ENCODE peak calls at places on chromosomes 12 and 14, in seven cellular contexts. T is mesenchymal stem cell, L is heart right ventricle, M is adipocyte, P is sigmoid colon, U is cardiac muscle cell, E is breast epithelium. A is an unnamed sample. For H3K36me3 and H3K4me1, the result is how much of the 10 kb centered on the place peaks cover.

GRCh38 chr12:67019070-67019469 is 250.1 kb upstream of the CAND1 start:
- DNase-seq in P (no peak), L (no peak), U (no peak), T (no peak), E (no peak), M (no peak), A (no peak)

GRCh38 chr12:111453071-111453989 is 47.6 kb downstream of the SH2B3 start:
- DNase-seq in P (peak), L (no peak), M (no peak), U (no peak), T (no peak), E (peak), A (no peak)

GRCh38 chr14:102479107-102479506 is 30.5 kb downstream of the ANKRD9 start:
- DNase-seq in U (no peak), M (no peak), P (peak), L (no peak), E (no peak), T (no peak), A (no peak)

GRCh38 chr12:72074956-72075355 is 136.3 kb downstream of the TPH2 start:
- DNase-seq in U (no peak), P (no peak), L (no peak), E (no peak), T (no peak), M (no peak), A (no peak)

GRCh38 chr12:74321381-74321780 is 216.3 kb upstream of the ATXN7L3B start:
- DNase-seq in T (no peak), M (no peak), E (no peak), P (no peak), U (no peak), L (no peak), A (no peak)

GRCh38 chr14:54291491-54292191 is 105.2 kb upstream of the CDKN3 start:
- DNase-seq in E (no peak), T (peak), L (peak), M (no peak), P (no peak), U (peak), A (no peak)

GRCh38 chr12:90122716-90123115 is 414.1 kb upstream of the ATP2B1 start:
- DNase-seq in E (no peak), L (no peak), M (no peak), P (no peak), T (no peak), U (no peak), A (no peak)

GRCh38 chr14:96637521-96637920 is 135.3 kb downstream of the PAPOLA start:
- DNase-seq in L (no peak), T (no peak), M (no peak), U (no peak), E (peak), P (no peak), A (no peak)

GRCh38 chr12:119082496-119082895 is 96.2 kb upstream of the HSPB8 start:
- DNase-seq in M (no peak), P (no peak), E (no peak), T (no peak), U (peak), L (peak), A (no peak)

GRCh38 chr12:51449569-51450246 is 25.1 kb downstream of the SLC4A8 start:
- DNase-seq in P (no peak), M (peak), E (no peak), U (no peak), T (no peak), L (no peak), A (no peak)

GRCh38 chr14:74980746-74981661 is 21.7 kb upstream of the EIF2B2 start:
- DNase-seq in E (no peak), L (no peak), P (no peak), M (peak), T (peak), U (peak), A (peak)

GRCh38 chr14:65627315-65627714 is 214.8 kb downstream of the FUT8 start:
- DNase-seq in M (no peak), P (no peak), E (no peak), U (peak), L (no peak), T (no peak), A (no peak)

GRCh38 chr14:66401447-66402095 is 84.6 kb upstream of the CCDC196 start:
- DNase-seq in P (no peak), L (no peak), E (no peak), M (peak), T (no peak), U (no peak), A (no peak)

GRCh38 chr14:106802413-106803364 is 1276.3 kb downstream of the TMEM121 start:
- DNase-seq in E (no peak), T (no peak), P (no peak), M (no peak), L (no peak), U (no peak), A (no peak)

GRCh38 chr14:63204407-63205280 is at the start of gene RHOJ:
- DNase-seq in M (peak), L (peak), P (peak), E (peak), T (no peak), U (peak), A (peak)

GRCh38 chr12:69239922-69240624 is 704 bp downstream of the CPSF6 start:
- DNase-seq in E (peak), P (peak), M (peak), U (peak), T (peak), L (peak), A (peak)

GRCh38 chr12:27333311-27334009 is 824 bp downstream of the BMAL2 start:
- DNase-seq in T (peak), U (peak), E (no peak), L (peak), P (peak), M (peak), A (peak)

GRCh38 chr12:106107566-106107965 is 31.2 kb downstream of the NUAK1 start:
- DNase-seq in E (no peak), M (peak), T (peak), L (no peak), U (no peak), P (peak), A (no peak)

GRCh38 chr14:84084056-84084590 is 1445.8 kb upstream of the FLRT2 start:
- DNase-seq in U (no peak), L (no peak), M (peak), P (no peak), T (no peak), E (no peak), A (no peak)

GRCh38 chr14:53955671-53956426 is 776 bp downstream of the BMP4 start:
- DNase-seq in P (peak), M (peak), U (peak), L (peak), T (peak), E (peak), A (peak)

GRCh38 chr12:69471667-69472385 is 1.6 kb downstream of the FRS2 start:
- DNase-seq in E (no peak), P (no peak), L (no peak), T (peak), U (no peak), M (no peak), A (no peak)

GRCh38 chr14:32018391-32019092 is 58.6 kb upstream of the ARHGAP5 start:
- DNase-seq in T (no peak), U (no peak), P (no peak), E (no peak), L (no peak), M (no peak), A (no peak)

GRCh38 chr12:119808441-119808840 is 68.7 kb downstream of the CIT start:
- DNase-seq in M (no peak), P (no peak), T (no peak), L (no peak), U (no peak), E (no peak), A (no peak)

GRCh38 chr12:21296751-21297406 is 37.8 kb downstream of the SLCO1A2 start:
- DNase-seq in U (peak), M (peak), P (no peak), T (peak), L (no peak), E (no peak), A (no peak)

GRCh38 chr12:97685360-97685759 is 222.8 kb downstream of the RMST start:
- DNase-seq in U (no peak), L (no peak), T (no peak), M (no peak), P (no peak), E (no peak), A (no peak)
- H3K36me3 ChIP-seq in U (under half), L (under half), T (under half), M (under half), P (under half), E (under half), A (under half)

DNA sequence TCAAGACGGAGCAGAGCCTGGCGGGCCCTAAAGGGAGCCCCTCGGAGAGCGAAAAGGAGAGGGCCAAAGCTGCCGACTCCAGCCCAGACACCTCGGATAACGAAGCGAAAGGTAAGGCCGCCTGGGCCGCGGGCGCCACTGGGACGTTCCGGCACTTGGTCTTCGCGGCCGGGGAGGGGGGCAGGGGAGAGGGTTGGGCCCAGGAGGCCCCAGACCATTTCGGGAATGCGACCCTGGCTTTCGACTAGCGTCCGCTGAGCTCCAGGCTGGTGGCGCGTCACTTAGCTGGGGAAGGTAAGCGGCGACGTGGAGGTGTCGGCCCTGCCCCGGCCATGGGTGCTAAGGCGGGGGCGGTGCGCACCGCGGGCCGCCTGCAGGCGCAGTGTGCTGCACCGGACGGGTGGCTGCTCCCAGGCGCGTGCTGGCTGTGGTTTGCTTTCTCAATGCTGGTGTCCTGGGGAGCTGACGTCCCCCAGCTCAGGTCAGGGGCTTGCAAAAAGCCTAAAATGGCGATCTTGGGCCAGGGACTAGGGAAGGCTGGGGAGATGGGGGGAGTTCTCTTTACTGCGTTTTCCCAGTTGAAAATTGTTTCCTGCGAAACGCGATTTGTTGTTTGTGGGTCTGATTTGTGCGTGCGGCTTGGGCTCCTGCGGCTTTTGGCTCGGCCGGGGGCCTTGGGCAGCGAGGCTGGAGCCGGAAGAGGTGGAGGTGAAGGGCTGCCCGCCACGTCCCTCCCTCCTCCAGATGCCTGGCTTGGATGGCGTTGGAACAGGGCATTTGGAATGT is 1.1 kb downstream of the HOXC10 start:
- DNase-seq in M (no peak), E (no peak), U (no peak), T (no peak), L (no peak), P (no peak), A (no peak)
- H3K4me3 ChIP-seq in M (peak), E (peak), U (no peak), T (peak), L (no peak), P (peak), A (no peak)

GRCh38 chr12:96383991-96384390 is 16.2 kb downstream of the CDK17 start:
- DNase-seq in T (no peak), U (no peak), M (no peak), P (no peak), L (no peak), E (no peak), A (no peak)
- H3K4me1 ChIP-seq in T (under half), U (under half), M (under half), P (half or more), L (under half), E (under half), A (under half)

DNA sequence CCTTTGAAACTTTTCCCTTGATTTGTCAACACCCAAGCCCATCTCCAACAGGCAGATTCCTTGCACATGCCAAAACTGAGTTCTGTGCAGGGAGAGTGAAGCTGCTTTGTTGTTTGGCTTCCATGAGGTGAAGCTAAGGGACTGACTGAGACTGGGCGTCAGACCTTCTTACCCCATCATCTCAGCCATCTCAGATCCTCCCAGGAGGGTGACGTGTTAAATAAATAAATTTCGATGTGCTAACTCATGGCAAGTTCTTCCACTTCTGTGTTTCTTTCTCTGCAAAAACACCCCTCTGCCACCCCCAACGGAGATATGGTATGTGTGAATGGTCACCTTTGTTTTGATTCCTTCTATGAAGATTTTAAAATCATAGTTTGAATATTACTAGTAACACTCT is 17.8 kb downstream of the UTP20 start:
- DNase-seq in T (no peak), U (no peak), E (no peak), P (no peak), L (no peak), M (no peak), A (no peak)
- H3K36me3 ChIP-seq in T (half or more), U (under half), E (under half), P (half or more), L (half or more), M (half or more), A (under half)

GRCh38 chr12:6569312-6569711 is 1.2 kb upstream of the NOP2 start:
- DNase-seq in L (no peak), P (no peak), U (no peak), T (no peak), M (no peak), E (no peak), A (no peak)
- H3K4me3 ChIP-seq in L (no peak), P (no peak), U (no peak), T (no peak), M (peak), E (no peak), A (no peak)

GRCh38 chr14:73778736-73779135 is 64.6 kb upstream of the PNMA1 start:
- DNase-seq in M (no peak), L (no peak), T (no peak), E (no peak), P (no peak), U (no peak), A (no peak)
- H3K4me1 ChIP-seq in M (under half), L (half or more), T (under half), E (under half), P (half or more), U (under half), A (under half)